ENCODE peak calls at places on chromosomes 16 and 17, in five cellular contexts. B is OCI-LY7, Q is hepatocyte, R is SK-N-SH, W is GM23248. M is an unnamed sample. For H3K4me1, the result is how much of the 10 kb centered on the place peaks cover.

GRCh38 chr16:54928016-54928356 is 2.7 kb upstream of the IRX5 start:
- DNase-seq in R (no peak), Q (peak), B (peak), W (peak), M (peak)

GRCh38 chr16:53090591-53091507 is 36.1 kb downstream of the CHD9 start:
- DNase-seq in R (peak), B (peak), W (peak), Q (peak), M (peak)

GRCh38 chr16:77679901-77680300 is 42.4 kb upstream of the NUDT7 start:
- DNase-seq in B (peak), Q (no peak), W (no peak), R (no peak), M (no peak)

GRCh38 chr17:6669479-6670212 is 18.1 kb downstream of the C17orf100 start:
- DNase-seq in W (no peak), B (no peak), Q (no peak), R (no peak), M (no peak)

GRCh38 chr17:77325826-77326581 is 185.2 kb downstream of the SEC14L1 start:
- DNase-seq in R (no peak), W (peak), Q (peak), B (peak), M (no peak)

GRCh38 chr16:28257256-28257655 is 35.1 kb upstream of the SBK1 start:
- DNase-seq in Q (no peak), B (no peak), W (no peak), R (no peak), M (no peak)

GRCh38 chr16:69711115-69711740 is 15.1 kb downstream of the NQO1 start:
- DNase-seq in B (no peak), R (no peak), Q (no peak), W (peak), M (no peak)

GRCh38 chr16:81401035-81401950 is 43.3 kb upstream of the CMIP start:
- DNase-seq in B (no peak), Q (no peak), W (peak), R (no peak), M (no peak)

GRCh38 chr16:75559564-75560372 is 3.7 kb upstream of the TMEM231 start:
- DNase-seq in R (no peak), B (no peak), Q (peak), W (peak), M (peak)

GRCh38 chr17:7235693-7236665 is 1.7 kb upstream of the DVL2 start:
- DNase-seq in Q (peak), W (peak), B (no peak), R (no peak), M (no peak)

GRCh38 chr17:81480140-81480917 is 32.3 kb downstream of the ACTG1 start:
- DNase-seq in R (no peak), B (no peak), W (peak), Q (no peak), M (no peak)

GRCh38 chr17:17510456-17511292 is 14.5 kb upstream of the RASD1 start:
- DNase-seq in R (no peak), W (no peak), Q (no peak), B (no peak), M (no peak)

GRCh38 chr17:21369395-21369794 is 6.8 kb upstream of the KCNJ12 start:
- DNase-seq in R (no peak), W (no peak), Q (no peak), B (no peak), M (no peak)
- H3K4me1 ChIP-seq in R (under half), W (under half), Q (under half), B (under half), M (half or more)

DNA sequence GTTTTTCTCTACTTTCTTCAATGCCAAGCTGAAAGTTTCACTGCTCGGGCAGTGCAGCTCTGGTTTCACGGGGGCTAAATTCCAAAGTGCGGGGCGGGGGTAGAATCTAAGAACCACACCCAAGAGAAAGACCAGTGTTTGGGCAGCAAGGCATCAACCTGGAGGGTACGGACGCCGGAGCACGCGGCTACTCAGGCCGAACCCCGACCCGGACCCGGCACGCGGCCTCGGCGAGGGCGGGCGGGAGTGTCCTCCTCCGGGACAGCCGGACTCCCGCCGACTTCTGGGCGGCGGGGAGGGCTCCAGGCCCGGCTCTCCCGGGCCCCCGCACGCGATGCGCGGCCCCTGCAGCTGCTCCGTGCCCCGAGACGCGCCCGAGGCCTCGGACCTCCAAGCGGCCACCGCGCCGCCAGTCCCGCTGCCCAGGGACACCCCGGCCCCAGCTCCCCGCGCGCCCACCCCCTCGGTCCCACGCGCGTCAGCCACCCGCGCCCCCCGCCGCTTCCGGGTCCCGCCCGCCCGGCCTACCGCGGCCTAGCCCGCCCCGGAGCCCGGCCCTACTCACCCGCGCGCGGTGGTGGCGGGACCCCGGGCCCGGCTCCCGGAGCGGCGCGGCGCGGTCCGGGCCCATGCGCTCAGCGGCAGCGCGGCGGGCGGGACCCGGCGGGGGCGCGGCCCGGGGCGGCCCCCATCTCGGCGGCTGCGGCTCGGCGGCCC is 561 bp downstream of the AXIN1 start:
- DNase-seq in W (peak), Q (peak), R (no peak), B (no peak), M (peak)
- TF ChIP-seq EZH2phosphoT487 in W (no peak), Q (no peak), R (no peak), B (no peak), M (no peak)

GRCh38 chr16:27233731-27234130 is 30.4 kb downstream of the KDM8 start:
- DNase-seq in W (no peak), Q (no peak), B (peak), R (no peak), M (no peak)
- H3K4me1 ChIP-seq in W (under half), Q (under half), B (half or more), R (under half), M (under half)

GRCh38 chr16:4682616-4683254 is 10.6 kb upstream of the NUDT16L1 start:
- DNase-seq in B (no peak), R (peak), Q (no peak), W (peak), M (peak)
- TF ChIP-seq EZH2phosphoT487 in B (no peak), R (no peak), Q (no peak), W (no peak), M (no peak)

GRCh38 chr16:9151597-9151996 is 60.2 kb downstream of the HAPSTR1 start:
- DNase-seq in Q (peak), W (peak), B (peak), R (no peak), M (no peak)

GRCh38 chr16:9148376-9149015 is 57.1 kb downstream of the HAPSTR1 start:
- DNase-seq in R (no peak), Q (no peak), W (no peak), B (no peak), M (no peak)

GRCh38 chr16:9153502-9153864 is 62.0 kb downstream of the HAPSTR1 start:
- DNase-seq in Q (no peak), W (no peak), R (no peak), B (no peak), M (no peak)

GRCh38 chr16:9152649-9153501 is 61.4 kb downstream of the HAPSTR1 start:
- DNase-seq in R (no peak), Q (no peak), B (no peak), W (no peak), M (no peak)

GRCh38 chr16:9151074-9151473 is 59.6 kb downstream of the HAPSTR1 start:
- DNase-seq in W (no peak), Q (no peak), B (no peak), R (no peak), M (no peak)
- H3K4me1 ChIP-seq in W (under half), Q (under half), B (under half), R (under half), M (under half)

DNA sequence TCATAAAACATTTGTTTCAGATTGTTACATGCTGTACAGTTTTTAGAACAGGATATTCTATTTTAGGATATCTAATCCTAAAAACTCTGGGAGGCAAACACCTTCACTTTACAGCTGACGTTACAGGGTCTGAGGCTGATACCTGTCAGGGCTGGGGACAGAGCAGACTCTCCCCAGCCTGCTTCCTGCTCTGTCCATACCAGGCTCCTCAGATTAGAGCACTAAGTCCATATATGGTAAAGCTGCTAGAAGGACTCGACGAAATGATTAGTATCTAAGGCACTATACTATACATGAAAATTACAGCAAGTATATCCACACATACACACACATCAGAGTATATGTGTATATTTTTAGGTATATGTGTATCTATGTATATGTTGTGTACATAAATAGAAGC is 125.2 kb downstream of the ZFHX3 start:
- DNase-seq in R (peak), Q (no peak), W (no peak), B (no peak), M (no peak)
- TF ChIP-seq EZH2phosphoT487 in R (no peak), Q (no peak), W (no peak), B (no peak), M (no peak)

GRCh38 chr16:31474173-31474714 is 2.3 kb downstream of the TGFB1I1 start:
- DNase-seq in B (no peak), W (peak), R (no peak), Q (no peak), M (no peak)
- H3K4me1 ChIP-seq in B (under half), W (under half), R (under half), Q (under half), M (under half)

DNA sequence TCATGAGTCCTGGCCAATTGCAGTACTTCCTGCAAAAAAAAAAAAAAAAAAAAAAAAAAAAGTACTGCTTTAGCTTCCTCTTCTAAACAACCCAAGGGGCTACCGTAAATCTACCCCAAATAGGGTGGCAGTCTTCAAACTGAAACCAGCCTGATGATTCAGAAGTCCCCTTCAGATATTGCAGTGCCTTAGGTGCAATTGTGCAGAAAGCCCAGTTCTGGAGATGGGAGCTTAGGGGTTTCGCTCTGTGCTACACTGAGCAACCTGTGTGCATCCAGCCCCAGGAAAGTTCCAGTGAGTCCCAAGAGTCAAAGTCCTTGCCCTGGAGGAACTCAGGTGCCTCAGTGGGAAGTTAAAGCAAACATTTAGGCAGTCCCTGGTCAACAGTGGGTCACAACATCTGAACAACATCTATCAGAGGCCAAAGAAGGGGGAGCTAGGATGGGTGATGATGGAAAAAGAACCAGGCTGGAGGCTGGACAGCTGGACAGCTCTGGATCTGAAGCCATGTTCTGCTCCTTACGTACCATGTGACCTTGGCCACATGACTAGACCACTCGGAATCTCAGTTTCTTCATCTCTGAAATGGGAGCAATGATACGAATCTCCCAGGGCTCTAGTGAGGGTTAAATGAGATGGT is 6.7 kb upstream of the CIITA start:
- DNase-seq in W (peak), Q (no peak), R (no peak), B (peak), M (no peak)
- TF ChIP-seq EZH2phosphoT487 in W (no peak), Q (no peak), R (no peak), B (no peak), M (no peak)

DNA sequence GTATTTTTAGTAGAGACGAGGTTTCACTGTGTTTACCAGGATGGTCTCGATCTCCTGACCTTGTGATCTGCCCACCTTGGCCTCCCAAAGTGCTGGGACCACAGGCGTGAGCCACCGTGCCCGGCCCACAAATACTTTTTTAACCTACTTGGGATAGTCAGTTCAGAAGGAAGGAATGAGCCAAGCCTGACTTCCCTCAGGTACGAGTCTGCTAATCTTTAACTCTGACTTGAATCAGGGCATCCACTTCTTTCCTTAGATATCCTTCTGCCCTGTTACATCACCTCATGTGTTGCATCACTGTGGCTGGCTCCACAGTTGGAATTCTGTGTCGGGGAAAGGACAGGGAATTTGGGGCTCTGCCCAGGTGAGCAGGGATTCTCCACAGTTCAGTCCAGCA is 120.8 kb downstream of the MSI2 start:
- DNase-seq in W (no peak), R (no peak), B (no peak), Q (peak), M (no peak)
- H3K4me1 ChIP-seq in W (under half), R (under half), B (under half), Q (under half), M (under half)

GRCh38 chr17:41042953-41043352 is 1.7 kb upstream of the KRTAP1-1 start:
- DNase-seq in B (no peak), R (no peak), W (no peak), Q (no peak), M (no peak)
- TF ChIP-seq EZH2phosphoT487 in B (no peak), R (no peak), W (no peak), Q (no peak), M (no peak)